ENCODE peak calls at places on chromosomes 4 and X, in eight cellular contexts. Q, M, L, T, X, K, J and W are unnamed samples.

GRCh38 chr4:90181644-90182043 is 54.5 kb downstream of the CCSER1 start:
- DNase-seq in K (no peak), Q (no peak), X (no peak), M (no peak), L (no peak), J (no peak), T (no peak), W (no peak)

GRCh38 chrX:106730385-106730784 is 3.9 kb downstream of the RNF128 start:
- DNase-seq in K (no peak), X (no peak), T (no peak), L (no peak), M (no peak), J (no peak), Q (no peak), W (no peak)

GRCh38 chrX:38694394-38694793 is 106.9 kb upstream of the MID1IP1 start:
- DNase-seq in Q (no peak), X (no peak), M (no peak), J (no peak), L (no peak), K (no peak), T (no peak), W (no peak)

GRCh38 chrX:23578079-23578478 is 89.2 kb upstream of the PRDX4 start:
- DNase-seq in Q (peak; percentile 2), X (no peak), J (no peak), T (no peak), M (no peak), K (no peak), L (no peak), W (no peak)

GRCh38 chrX:130829526-130830515 is 73.2 kb downstream of the ENOX2 start:
- DNase-seq in X (no peak), Q (no peak), L (no peak), K (no peak), T (no peak), J (no peak), M (no peak), W (no peak)

GRCh38 chr4:128338634-128339355 is 51.2 kb upstream of the PGRMC2 start:
- DNase-seq in L (peak; percentile 86), T (no peak), X (no peak), M (peak; percentile 50), J (no peak), Q (peak; percentile 79), K (peak; percentile 94), W (peak; percentile 90)

GRCh38 chr4:3253808-3254207 is 4.8 kb downstream of the MSANTD1 start:
- DNase-seq in Q (no peak), T (no peak), J (no peak), K (no peak), L (no peak), M (no peak), X (no peak), W (no peak)

GRCh38 chr4:124135409-124135813 is 577.1 kb downstream of the ANKRD50 start:
- DNase-seq in M (no peak), T (no peak), K (peak; percentile 22), J (no peak), L (no peak), Q (peak; percentile 79), X (no peak), W (no peak)

GRCh38 chr4:8353912-8354453 is 84.4 kb downstream of the HTRA3 start:
- DNase-seq in Q (no peak), K (peak; percentile 65), J (no peak), M (peak; percentile 74), T (no peak), L (no peak), X (no peak), W (peak; percentile 9)

GRCh38 chr4:102594000-102594399 is 92.8 kb downstream of the NFKB1 start:
- DNase-seq in J (no peak), M (no peak), X (no peak), T (no peak), L (no peak), K (no peak), Q (no peak), W (no peak)

GRCh38 chrX:153649178-153649914 is 2.3 kb downstream of the DUSP9 start:
- DNase-seq in Q (no peak), M (peak; percentile 42), K (no peak), J (no peak), X (no peak), L (no peak), T (no peak), W (no peak)

GRCh38 chrX:50452782-50453181 is 17.8 kb downstream of the DGKK start:
- DNase-seq in L (no peak), Q (no peak), T (no peak), J (no peak), K (no peak), X (no peak), M (no peak), W (no peak)

GRCh38 chrX:44945736-44946135 is 72.7 kb downstream of the KDM6A start:
- DNase-seq in J (no peak), T (no peak), Q (no peak), K (no peak), L (no peak), M (no peak), X (no peak), W (no peak)

GRCh38 chr4:78560296-78560963 is 8.9 kb downstream of the ANXA3 start:
- DNase-seq in L (no peak), T (peak; percentile 88), X (no peak), J (no peak), Q (peak; percentile 88), M (peak; percentile 35), K (peak; percentile 74), W (peak; percentile 65)

GRCh38 chr4:107131295-107131694 is 95.2 kb upstream of the DKK2 start:
- DNase-seq in K (no peak), J (no peak), Q (no peak), X (no peak), T (no peak), L (no peak), M (no peak), W (no peak)

GRCh38 chrX:140664939-140665338 is 44.6 kb upstream of the LINC00632 start:
- DNase-seq in L (no peak), T (no peak), Q (peak; percentile 11), K (peak; percentile 25), J (no peak), X (no peak), M (no peak), W (no peak)

GRCh38 chr4:19301527-19301926 is 950.2 kb upstream of the SLIT2 start:
- DNase-seq in Q (no peak), K (peak; percentile 18), L (no peak), M (no peak), J (no peak), T (no peak), X (no peak), W (no peak)
- H3K4me3 ChIP-seq in Q (no peak overlapping the region), K (no peak overlapping the region), L (no peak overlapping the region), M (no peak overlapping the region), J (no peak overlapping the region), T (no peak overlapping the region), X (no peak overlapping the region), W (no peak overlapping the region)

GRCh38 chrX:103098488-103098887 is 5.5 kb upstream of the NXF3 start:
- DNase-seq in J (no peak), K (no peak), L (no peak), T (no peak), X (no peak), Q (no peak), M (no peak), W (no peak)

GRCh38 chrX:103100484-103100883 is 7.5 kb upstream of the NXF3 start:
- DNase-seq in J (no peak), K (no peak), M (no peak), Q (no peak), T (no peak), L (no peak), X (no peak), W (no peak)

GRCh38 chrX:103099706-103100105 is 6.8 kb upstream of the NXF3 start:
- DNase-seq in J (no peak), L (peak; percentile 11), Q (peak; percentile 34), X (no peak), K (no peak), M (no peak), T (no peak), W (no peak)

DNA sequence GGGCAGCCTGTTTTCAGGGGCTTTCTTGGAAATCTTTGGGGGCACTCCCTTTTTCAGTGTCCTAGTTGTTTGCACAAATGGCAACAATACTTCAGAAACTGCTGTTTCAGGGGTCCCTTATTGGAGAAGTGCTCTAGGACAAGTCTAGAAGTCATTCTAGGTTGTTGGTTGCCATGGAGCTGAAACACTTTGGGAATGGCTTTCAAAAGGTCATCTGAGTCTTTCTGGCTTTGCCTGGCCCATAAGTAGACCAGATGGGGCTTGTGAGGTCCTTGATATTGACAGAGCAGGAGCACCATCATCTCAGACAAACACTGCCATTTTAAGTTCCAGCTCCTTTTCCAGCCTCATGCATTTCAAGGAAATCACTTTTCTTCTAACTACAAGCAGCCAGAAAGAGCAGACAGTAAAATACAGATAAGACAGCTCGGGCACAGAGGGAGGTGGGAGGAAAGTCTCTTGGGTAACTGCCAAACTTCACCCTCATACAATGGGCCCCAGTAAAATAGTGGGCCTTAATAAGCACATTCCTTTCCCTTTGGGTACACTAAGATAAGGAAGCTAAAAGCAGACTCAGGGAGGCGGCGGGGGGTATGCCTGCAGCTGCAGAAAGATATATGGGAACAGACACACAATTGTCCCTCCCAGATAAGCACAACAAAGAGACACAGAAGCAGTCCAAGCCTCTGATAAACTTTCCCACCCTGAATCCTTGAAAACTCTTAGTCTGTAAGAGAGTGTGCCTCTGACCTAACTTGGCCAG is 8.5 kb upstream of the NXF3 start:
- DNase-seq in K (no peak), J (no peak), T (no peak), Q (no peak), L (no peak), M (no peak), X (peak; percentile 48), W (no peak)
- H3K4me3 ChIP-seq in K (no peak overlapping the region), J (no peak overlapping the region), T (no peak overlapping the region), Q (no peak overlapping the region), L (no peak overlapping the region), M (no peak overlapping the region), X (no peak overlapping the region), W (no peak overlapping the region)

GRCh38 chr4:13528823-13529129 is 15.5 kb downstream of the NKX3-2 start:
- DNase-seq in Q (no peak), K (no peak), M (no peak), J (no peak), X (no peak), T (no peak), L (no peak), W (no peak)

GRCh38 chr4:13529130-13529919 is 15.0 kb downstream of the NKX3-2 start:
- DNase-seq in T (no peak), J (no peak), M (no peak), K (no peak), L (no peak), Q (no peak), X (no peak), W (no peak)

GRCh38 chr4:13526658-13527057 is 17.6 kb downstream of the NKX3-2 start:
- DNase-seq in X (no peak), K (no peak), J (no peak), M (no peak), T (no peak), Q (no peak), L (no peak), W (no peak)

GRCh38 chr4:13527192-13527982 is 16.9 kb downstream of the NKX3-2 start:
- DNase-seq in L (no peak), X (no peak), T (no peak), J (no peak), M (no peak), K (no peak), Q (no peak), W (no peak)

GRCh38 chr4:13527983-13528822 is 16.1 kb downstream of the NKX3-2 start:
- DNase-seq in K (peak; percentile 20), T (no peak), J (no peak), L (no peak), X (no peak), M (no peak), Q (no peak), W (no peak)
- H3K4me3 ChIP-seq in K (no peak overlapping the region), T (no peak overlapping the region), J (no peak overlapping the region), L (no peak overlapping the region), X (no peak overlapping the region), M (no peak overlapping the region), Q (no peak overlapping the region), W (no peak overlapping the region)

GRCh38 chrX:14015294-14015693 is 14.4 kb downstream of the GEMIN8 start:
- DNase-seq in X (no peak), L (no peak), Q (no peak), M (no peak), T (no peak), K (no peak), J (no peak), W (no peak)
- H3K4me3 ChIP-seq in X (no peak overlapping the region), L (no peak overlapping the region), Q (no peak overlapping the region), M (no peak overlapping the region), T (no peak overlapping the region), K (no peak overlapping the region), J (no peak overlapping the region), W (no peak overlapping the region)